ENCODE peak calls at places on chromosomes 3 and 15, in nine cellular contexts. T, N, B, F, W, A, H, L and D are unnamed samples.

GRCh38 chr15:97078556-97078955 is 748.1 kb downstream of the NR2F2 start:
- DNase-seq in T (no peak), N (no peak), F (no peak), A (no peak), W (no peak), L (no peak), B (no peak), H (no peak), D (no peak)

GRCh38 chr3:7875858-7876442 is 625.7 kb upstream of the LMCD1 start:
- DNase-seq in H (no peak), L (no peak), T (no peak), B (no peak), F (no peak), N (no peak), A (no peak), W (no peak), D (no peak)

GRCh38 chr3:165815682-165816081 is 21.5 kb downstream of the BCHE start:
- DNase-seq in W (no peak), N (no peak), L (no peak), T (no peak), B (no peak), H (no peak), F (no peak), A (no peak), D (no peak)

GRCh38 chr3:78728406-78729145 is 1039.2 kb downstream of the ROBO1 start:
- DNase-seq in T (no peak), W (no peak), L (peak; percentile 39), H (peak; percentile 41), N (no peak), B (no peak), A (no peak), F (no peak), D (no peak)

GRCh38 chr15:96316953-96317629 is 13.4 kb upstream of the NR2F2 start:
- DNase-seq in H (no peak), T (no peak), L (no peak), B (no peak), A (no peak), F (no peak), W (no peak), N (no peak), D (no peak)

GRCh38 chr3:184525337-184526157 is 36.0 kb upstream of the EPHB3 start:
- DNase-seq in T (no peak), F (no peak), H (no peak), L (no peak), W (no peak), A (no peak), N (no peak), B (no peak), D (no peak)

GRCh38 chr15:84142888-84143337 is 92.7 kb upstream of the GOLGA6L4 start:
- DNase-seq in F (peak; percentile 78), T (peak; percentile 60), N (peak; percentile 75), W (peak; percentile 49), B (peak; percentile 69), A (peak; percentile 31), H (peak; percentile 87), L (peak; percentile 80), D (peak; percentile 85)

GRCh38 chr3:4043867-4044575 is 244.8 kb downstream of the LRRN1 start:
- DNase-seq in T (no peak), W (no peak), A (no peak), L (no peak), N (no peak), B (peak; percentile 60), H (no peak), F (no peak), D (no peak)